ENCODE peak calls at places on chromosomes 7 and 10, in six cellular contexts. G, I, Y, E, H and R are unnamed samples.

GRCh38 chr10:49347342-49347741 is 48.4 kb downstream of the C10orf71 start:
- DNase-seq in Y (no peak), H (no peak), I (no peak), G (no peak), E (no peak), R (no peak)

GRCh38 chr7:29968683-29969457 is 20.7 kb downstream of the SCRN1 start:
- DNase-seq in E (no peak), H (no peak), I (no peak), Y (no peak), G (no peak), R (no peak)

GRCh38 chr7:50641442-50642405 is 76.5 kb upstream of the DDC start:
- DNase-seq in Y (no peak), H (no peak), G (no peak), E (no peak), I (no peak), R (no peak)

GRCh38 chr10:78277734-78278404 is 244.2 kb downstream of the RPS24 start:
- DNase-seq in G (no peak), I (no peak), Y (no peak), E (no peak), H (no peak), R (no peak)

GRCh38 chr7:157553256-157553655 is 216.5 kb downstream of the DNAJB6 start:
- DNase-seq in G (no peak), E (no peak), H (no peak), Y (no peak), I (no peak), R (no peak)

GRCh38 chr10:89153086-89153485 is 54.0 kb downstream of the CH25H start:
- DNase-seq in Y (no peak), I (no peak), H (no peak), E (no peak), G (no peak), R (no peak)

GRCh38 chr7:22563115-22563514 is 63.1 kb upstream of the STEAP1B start:
- DNase-seq in H (peak; percentile 68), G (no peak), I (peak; percentile 50), E (no peak), Y (no peak), R (no peak)

GRCh38 chr10:86964847-86965190 is 3.5 kb upstream of the ADIRF start:
- DNase-seq in Y (no peak), G (no peak), I (no peak), E (no peak), H (no peak), R (no peak)

GRCh38 chr10:84540022-84540616 is 211.7 kb downstream of the CCSER2 start:
- DNase-seq in Y (no peak), E (no peak), G (no peak), H (no peak), I (no peak), R (no peak)

GRCh38 chr7:13602036-13602435 is 387.4 kb downstream of the ETV1 start:
- DNase-seq in Y (no peak), G (no peak), H (no peak), I (no peak), E (no peak), R (no peak)

GRCh38 chr7:1547777-1548437 is 8.1 kb downstream of the TMEM184A start:
- DNase-seq in I (no peak), G (no peak), H (no peak), E (no peak), Y (no peak), R (no peak)

GRCh38 chr10:784759-785538 is 95.5 kb upstream of the DIP2C start:
- DNase-seq in G (peak; percentile 64), Y (peak; percentile 69), I (no peak), H (peak; percentile 76), E (peak; percentile 58), R (no peak)

GRCh38 chr10:44327461-44327860 is 57.4 kb downstream of the CXCL12 start:
- DNase-seq in Y (no peak), I (no peak), G (no peak), H (no peak), E (no peak), R (no peak)

GRCh38 chr7:53609185-53609584 is 573.8 kb downstream of the POM121L12 start:
- DNase-seq in I (no peak), G (peak; percentile 4), Y (no peak), E (no peak), H (no peak), R (no peak)

GRCh38 chr10:49272251-49273081 is 26.5 kb upstream of the C10orf71 start:
- DNase-seq in G (no peak), H (no peak), Y (no peak), I (no peak), E (no peak), R (no peak)

GRCh38 chr7:47478926-47479791 is 102.8 kb downstream of the TNS3 start:
- DNase-seq in E (no peak), Y (no peak), H (no peak), G (no peak), I (no peak), R (no peak)

GRCh38 chr10:103969436-103969835 is 2.5 kb downstream of the SLK start:
- DNase-seq in E (no peak), I (no peak), G (no peak), Y (no peak), H (no peak), R (no peak)

DNA sequence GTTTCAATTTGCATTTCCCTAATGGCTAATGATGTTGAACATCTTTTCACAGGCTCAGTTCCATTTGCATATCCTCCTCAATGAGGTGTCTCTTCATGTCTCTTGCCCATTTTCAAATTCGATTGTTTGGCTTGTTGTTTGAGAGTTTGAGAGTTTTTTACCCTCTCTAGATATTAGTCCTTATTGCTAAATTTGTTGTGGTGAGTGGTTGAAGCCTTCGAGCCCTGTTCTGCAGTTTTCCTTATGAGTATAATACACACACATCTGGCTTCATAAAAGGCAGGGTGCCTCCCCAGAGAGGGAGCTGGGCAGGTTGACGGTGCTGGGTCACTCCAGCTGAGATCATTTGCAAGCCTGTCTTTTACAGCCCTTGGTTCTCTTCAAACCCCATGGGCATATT is 65.1 kb downstream of the RGS10 start:
- DNase-seq in I (no peak), H (no peak), G (no peak), Y (no peak), E (no peak), R (no peak)
- H3K4me3 ChIP-seq in I (no peak overlapping the region), H (no peak overlapping the region), G (no peak overlapping the region), Y (no peak overlapping the region), E (no peak overlapping the region), R (no peak overlapping the region)

GRCh38 chr7:156238366-156239133 is 402.0 kb upstream of the RNF32 start:
- DNase-seq in I (no peak), E (no peak), G (no peak), Y (no peak), H (no peak), R (no peak)
- TF ChIP-seq POLR2AphosphoS5 in I (no peak), E (no peak), G (no peak), Y (no peak), H (no peak), R (no peak)

DNA sequence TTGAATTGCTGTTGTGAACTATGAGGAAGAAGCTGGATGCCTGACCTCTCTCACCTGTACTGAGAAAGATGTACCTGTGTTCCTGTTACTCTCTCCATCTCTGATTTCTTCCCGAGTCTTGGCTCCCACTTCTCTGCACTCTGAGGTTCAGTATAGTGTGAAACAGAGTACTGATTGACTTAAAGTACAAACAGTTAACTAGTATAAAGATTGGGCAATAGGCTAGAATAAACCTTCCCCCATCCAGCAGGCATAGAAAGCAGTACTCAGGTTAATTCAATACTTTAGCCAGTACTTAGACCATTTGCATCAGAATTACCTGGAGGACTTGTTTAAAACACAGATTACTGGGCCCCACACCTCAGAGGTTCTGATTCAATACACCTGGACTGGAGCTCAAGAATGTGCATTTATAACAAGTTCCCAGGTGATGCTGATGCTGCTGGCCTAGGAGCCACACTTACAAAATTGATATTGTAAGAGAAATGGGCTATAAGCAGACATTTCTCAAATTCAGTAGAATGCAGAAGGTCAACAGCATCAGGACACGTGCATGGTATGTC is 51.6 kb downstream of the ANK3 start:
- DNase-seq in Y (no peak), E (no peak), G (peak; percentile 80), H (no peak), I (no peak), R (no peak)
- H3K4me3 ChIP-seq in Y (no peak overlapping the region), E (no peak overlapping the region), G (peak overlapping the region; percentile 1), H (no peak overlapping the region), I (no peak overlapping the region), R (no peak overlapping the region)

GRCh38 chr7:105268511-105269392 is 120.0 kb downstream of the SRPK2 start:
- DNase-seq in G (no peak), Y (no peak), I (peak; percentile 67), H (peak; percentile 74), E (no peak), R (peak; percentile 45)
- TF ChIP-seq POLR2AphosphoS5 in G (no peak), Y (peak; percentile 47), I (no peak), H (no peak), E (no peak), R (no peak)

GRCh38 chr10:125230251-125230650 is 69.9 kb upstream of the CTBP2 start:
- DNase-seq in G (no peak), I (no peak), H (no peak), Y (no peak), E (no peak), R (no peak)
- H3K4me3 ChIP-seq in G (no peak overlapping the region), I (no peak overlapping the region), H (no peak overlapping the region), Y (no peak overlapping the region), E (no peak overlapping the region), R (no peak overlapping the region)